ENCODE peak calls at places on chromosomes 6 and 20, in four cellular contexts. O is nephron progenitor cell, N is glutamatergic neuron, U is HFFc6. B is an unnamed sample.

GRCh38 chr20:35866446-35867202 is 87.7 kb downstream of the SCAND1 start:
- DNase-seq in O (no peak), N (no peak), U (peak; percentile 54), B (no peak)

GRCh38 chr20:25055711-25056492 is 2.0 kb downstream of the ACSS1 start:
- DNase-seq in N (no peak), O (no peak), U (no peak), B (no peak)

GRCh38 chr6:96499781-96500180 is 21.8 kb upstream of the UFL1 start:
- DNase-seq in U (no peak), N (no peak), O (no peak), B (peak; percentile 36)

GRCh38 chr6:133646021-133646682 is 242.8 kb upstream of the TCF21 start:
- DNase-seq in U (peak; percentile 84), N (no peak), O (no peak), B (no peak)

GRCh38 chr20:50258790-50259483 is 68.3 kb downstream of the CEBPB start:
- DNase-seq in N (no peak), O (no peak), U (no peak), B (no peak)

GRCh38 chr20:3082306-3082951 is 2.1 kb downstream of the AVP start:
- DNase-seq in N (peak; percentile 46), O (peak; percentile 56), U (no peak), B (no peak)

GRCh38 chr20:4896971-4897497 is 104.3 kb downstream of the SLC23A2 start:
- DNase-seq in O (no peak), N (peak; percentile 36), U (no peak), B (no peak)

GRCh38 chr20:62303327-62304226 is 780 bp downstream of the ADRM1 start:
- DNase-seq in N (no peak), O (peak; percentile 44), U (no peak), B (no peak)

GRCh38 chr6:128118401-128118800 is 217.5 kb upstream of the THEMIS start:
- DNase-seq in N (no peak), O (no peak), U (peak; percentile 48), B (no peak)

GRCh38 chr6:167762259-167762962 is 64.3 kb upstream of the AFDN start:
- DNase-seq in U (no peak), N (no peak), O (no peak), B (no peak)

GRCh38 chr6:19866900-19867627 is 29.9 kb downstream of the ID4 start:
- DNase-seq in O (no peak), U (peak; percentile 61), N (no peak), B (no peak)

GRCh38 chr6:46015119-46015968 is at the start of gene CLIC5:
- DNase-seq in U (no peak), O (peak; percentile 65), N (peak; percentile 40), B (peak; percentile 26)

GRCh38 chr6:3283241-3283640 is 24.5 kb downstream of the PSMG4 start:
- DNase-seq in O (no peak), N (no peak), U (no peak), B (no peak)

GRCh38 chr6:48775157-48775556 is 664.2 kb upstream of the PTCHD4 start:
- DNase-seq in U (no peak), O (no peak), N (no peak), B (no peak)

GRCh38 chr20:2379511-2380229 is 1.0 kb upstream of the TGM6 start:
- DNase-seq in O (no peak), N (no peak), U (no peak), B (no peak)

DNA sequence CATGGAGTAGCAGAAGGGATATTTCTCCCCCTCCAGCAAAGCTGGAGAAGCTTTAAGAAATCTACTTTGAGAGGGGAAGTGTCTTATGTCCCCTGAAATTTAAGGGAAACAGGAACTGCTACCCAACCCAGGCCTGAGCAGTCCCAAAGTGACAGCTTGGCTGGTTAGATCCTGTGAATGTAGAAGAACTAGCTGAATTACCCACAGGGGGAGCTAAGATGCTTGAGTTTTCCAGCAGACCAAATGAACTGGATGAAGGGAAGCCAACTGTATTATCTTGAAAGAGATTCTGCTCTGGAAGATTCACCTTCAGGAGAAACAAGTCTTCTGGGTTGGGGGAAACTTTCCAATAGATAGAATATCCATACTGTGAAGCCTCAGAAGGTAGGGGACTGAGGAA is 303.3 kb upstream of the MMS22L start:
- DNase-seq in U (no peak), N (no peak), O (no peak), B (no peak)
- TF ChIP-seq CTCF in U (no peak), N (no peak), O (peak; percentile 5), B (no peak)

GRCh38 chr20:51935003-51935358 is 132.7 kb upstream of the SALL4 start:
- DNase-seq in O (no peak), U (no peak), N (no peak), B (no peak)
- TF ChIP-seq CTCF in O (no peak), U (no peak), N (no peak), B (no peak)

GRCh38 chr20:57213924-57214323 is 52.5 kb downstream of the BMP7 start:
- DNase-seq in O (no peak), U (no peak), N (no peak), B (no peak)
- TF ChIP-seq CTCF in O (no peak), U (no peak), N (no peak), B (no peak)

GRCh38 chr20:17536944-17537444 is 5.8 kb upstream of the BFSP1 start:
- DNase-seq in N (peak; percentile 69), U (peak; percentile 75), O (peak; percentile 62), B (peak; percentile 76)
- TF ChIP-seq CTCF in N (peak; percentile 93), U (peak; percentile 98), O (peak; percentile 81), B (peak; percentile 83)

GRCh38 chr20:59646487-59646886 is 42.1 kb downstream of the PHACTR3 start:
- DNase-seq in N (no peak), U (no peak), O (no peak), B (no peak)

GRCh38 chr20:59645316-59645715 is 41.0 kb downstream of the PHACTR3 start:
- DNase-seq in U (no peak), O (no peak), N (no peak), B (no peak)

GRCh38 chr20:59647271-59647670 is 42.9 kb downstream of the PHACTR3 start:
- DNase-seq in U (no peak), O (no peak), N (no peak), B (no peak)

GRCh38 chr20:59644371-59644939 is 40.1 kb downstream of the PHACTR3 start:
- DNase-seq in N (no peak), O (no peak), U (no peak), B (no peak)

GRCh38 chr20:59645761-59646171 is 41.4 kb downstream of the PHACTR3 start:
- DNase-seq in U (no peak), O (no peak), N (no peak), B (no peak)
- TF ChIP-seq CTCF in U (no peak), O (no peak), N (peak; percentile 10), B (no peak)

DNA sequence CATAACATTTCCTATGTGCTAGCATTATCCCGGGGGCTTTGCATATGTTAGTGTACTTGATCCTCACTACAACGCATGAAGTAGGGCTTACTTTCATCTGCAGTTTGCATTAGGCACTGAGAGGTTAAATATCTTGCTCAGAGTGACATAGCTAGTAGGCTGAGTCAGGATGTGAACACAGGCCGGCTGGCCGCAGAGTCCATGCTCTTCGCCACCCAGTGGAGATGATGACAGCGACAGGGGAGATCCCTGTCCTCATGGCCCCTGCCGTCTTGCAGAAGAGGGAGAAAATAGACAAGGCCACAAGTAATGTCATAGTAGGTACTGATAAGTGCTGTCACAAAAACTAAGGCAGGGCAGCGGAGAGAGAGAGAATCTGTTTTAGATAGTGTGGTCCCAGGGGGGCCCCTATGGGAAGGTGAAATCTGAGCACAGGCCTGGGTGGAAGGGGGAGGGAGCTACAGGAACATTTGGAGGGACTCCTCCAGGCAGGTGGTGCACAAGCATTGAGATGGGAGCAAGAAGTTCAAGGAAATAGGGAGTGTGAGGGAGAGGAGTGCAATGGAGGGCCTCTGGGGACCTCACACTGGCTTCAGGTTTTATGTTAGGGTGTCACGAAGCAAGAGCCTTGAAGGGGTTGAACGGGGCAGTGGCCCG is 46.8 kb downstream of the LYRM4 start:
- DNase-seq in N (no peak), U (peak; percentile 74), O (no peak), B (no peak)
- TF ChIP-seq CTCF in N (no peak), U (peak; percentile 74), O (no peak), B (no peak)

GRCh38 chr6:169520104-169520503 is 181.7 kb downstream of the WDR27 start:
- DNase-seq in N (no peak), O (no peak), U (peak; percentile 50), B (no peak)
- TF ChIP-seq CTCF in N (no peak), O (no peak), U (peak; percentile 78), B (no peak)